ENCODE peak calls at places on chromosomes 7 and 10, in six cellular contexts. One of them, this sample, is unnamed.

GRCh38 chr7:35349001-35349400 is 95.1 kb upstream of the TBX20 start:
- DNase-seq in NCI-H1092 treated with DMSO at 0.1 percent for 48 hours: no peak
- DNase-seq in GDM1: no peak
- DNase-seq in endothelial cell: no peak
- DNase-seq in Panc1: no peak
- DNase-seq in NCI-H748 treated with DMSO at 0.1 percent for 48 hours: no peak
- DNase-seq in this sample: no peak

GRCh38 chr10:103545771-103546281 is 52.3 kb downstream of the NEURL1 start:
- DNase-seq in NCI-H748 treated with DMSO at 0.1 percent for 48 hours: no peak
- DNase-seq in NCI-H1092 treated with DMSO at 0.1 percent for 48 hours: no peak
- DNase-seq in Panc1: no peak
- DNase-seq in GDM1: no peak
- DNase-seq in endothelial cell: no peak
- DNase-seq in this sample: no peak

GRCh38 chr10:23399701-23400144 is 39.2 kb upstream of the OTUD1 start:
- DNase-seq in endothelial cell: no peak
- DNase-seq in Panc1: peak
- DNase-seq in NCI-H1092 treated with DMSO at 0.1 percent for 48 hours: no peak
- DNase-seq in GDM1: no peak
- DNase-seq in NCI-H748 treated with DMSO at 0.1 percent for 48 hours: no peak
- DNase-seq in this sample: peak

GRCh38 chr10:12177642-12178041 is 18.0 kb downstream of the NUDT5 start:
- DNase-seq in GDM1: no peak
- DNase-seq in endothelial cell: no peak
- DNase-seq in Panc1: no peak
- DNase-seq in NCI-H1092 treated with DMSO at 0.1 percent for 48 hours: no peak
- DNase-seq in NCI-H748 treated with DMSO at 0.1 percent for 48 hours: no peak
- DNase-seq in this sample: no peak

GRCh38 chr10:133292919-133293809 is 15.5 kb downstream of the TUBGCP2 start:
- DNase-seq in NCI-H748 treated with DMSO at 0.1 percent for 48 hours: no peak
- DNase-seq in endothelial cell: no peak
- DNase-seq in NCI-H1092 treated with DMSO at 0.1 percent for 48 hours: no peak
- DNase-seq in Panc1: no peak
- DNase-seq in GDM1: no peak
- DNase-seq in this sample: no peak

GRCh38 chr7:31705377-31705776 is 18.4 kb downstream of the PPP1R17 start:
- DNase-seq in NCI-H748 treated with DMSO at 0.1 percent for 48 hours: no peak
- DNase-seq in GDM1: no peak
- DNase-seq in NCI-H1092 treated with DMSO at 0.1 percent for 48 hours: no peak
- DNase-seq in Panc1: no peak
- DNase-seq in endothelial cell: no peak
- DNase-seq in this sample: no peak

GRCh38 chr10:71877818-71878217 is 26.8 kb upstream of the PSAP start:
- DNase-seq in NCI-H748 treated with DMSO at 0.1 percent for 48 hours: no peak
- DNase-seq in GDM1: no peak
- DNase-seq in endothelial cell: no peak
- DNase-seq in NCI-H1092 treated with DMSO at 0.1 percent for 48 hours: no peak
- DNase-seq in Panc1: no peak
- DNase-seq in this sample: no peak

GRCh38 chr10:13890617-13891541 is 304.1 kb downstream of the PRPF18 start:
- DNase-seq in endothelial cell: no peak
- DNase-seq in NCI-H1092 treated with DMSO at 0.1 percent for 48 hours: peak
- DNase-seq in GDM1: no peak
- DNase-seq in Panc1: no peak
- DNase-seq in NCI-H748 treated with DMSO at 0.1 percent for 48 hours: peak
- DNase-seq in this sample: no peak

GRCh38 chr7:140605337-140605736 is 35.3 kb downstream of the DENND2A start:
- DNase-seq in endothelial cell: no peak
- DNase-seq in Panc1: no peak
- DNase-seq in NCI-H748 treated with DMSO at 0.1 percent for 48 hours: no peak
- DNase-seq in GDM1: no peak
- DNase-seq in NCI-H1092 treated with DMSO at 0.1 percent for 48 hours: no peak
- DNase-seq in this sample: no peak

GRCh38 chr10:98391578-98391991 is 23.4 kb downstream of the PYROXD2 start:
- DNase-seq in endothelial cell: no peak
- DNase-seq in NCI-H1092 treated with DMSO at 0.1 percent for 48 hours: no peak
- DNase-seq in Panc1: no peak
- DNase-seq in GDM1: no peak
- DNase-seq in NCI-H748 treated with DMSO at 0.1 percent for 48 hours: no peak
- DNase-seq in this sample: no peak

GRCh38 chr7:151598045-151598444 is 78.3 kb upstream of the RHEB start:
- DNase-seq in Panc1: peak
- DNase-seq in GDM1: no peak
- DNase-seq in NCI-H1092 treated with DMSO at 0.1 percent for 48 hours: no peak
- DNase-seq in NCI-H748 treated with DMSO at 0.1 percent for 48 hours: no peak
- DNase-seq in endothelial cell: no peak
- DNase-seq in this sample: peak

GRCh38 chr10:87844837-87845623 is 18.3 kb downstream of the KLLN start:
- DNase-seq in GDM1: no peak
- DNase-seq in NCI-H1092 treated with DMSO at 0.1 percent for 48 hours: no peak
- DNase-seq in NCI-H748 treated with DMSO at 0.1 percent for 48 hours: no peak
- DNase-seq in Panc1: peak
- DNase-seq in endothelial cell: no peak
- DNase-seq in this sample: no peak

GRCh38 chr10:126060232-126060935 is 164.0 kb downstream of the FANK1 start:
- DNase-seq in GDM1: no peak
- DNase-seq in Panc1: peak
- DNase-seq in endothelial cell: no peak
- DNase-seq in NCI-H748 treated with DMSO at 0.1 percent for 48 hours: no peak
- DNase-seq in NCI-H1092 treated with DMSO at 0.1 percent for 48 hours: no peak
- DNase-seq in this sample: no peak

GRCh38 chr10:23146069-23146657 is 45.9 kb upstream of the PTF1A start:
- DNase-seq in Panc1: no peak
- DNase-seq in endothelial cell: no peak
- DNase-seq in NCI-H748 treated with DMSO at 0.1 percent for 48 hours: no peak
- DNase-seq in GDM1: no peak
- DNase-seq in NCI-H1092 treated with DMSO at 0.1 percent for 48 hours: no peak
- DNase-seq in this sample: no peak

This sample was measured in retinal pigment epithelial cell.